ENCODE peak calls at places on chromosome 4, in seven cellular contexts. Y, R, Q, B, I, S and J are unnamed samples.

GRCh38 chr4:797066-797465 is 28.9 kb downstream of the CPLX1 start:
- DNase-seq in R (no peak), Q (no peak), I (no peak), Y (no peak), B (no peak), S (no peak), J (no peak)

GRCh38 chr4:113979157-113979972 is at the start of gene ARSJ:
- DNase-seq in B (peak; percentile 82), R (peak; percentile 88), Y (peak; percentile 37), S (peak; percentile 41), Q (peak; percentile 86), I (peak; percentile 44), J (peak; percentile 62)

GRCh38 chr4:107736924-107737448 is 17.0 kb upstream of the PAPSS1 start:
- DNase-seq in S (no peak), B (no peak), Y (no peak), I (peak; percentile 22), R (peak; percentile 53), Q (peak; percentile 47), J (peak; percentile 67)

GRCh38 chr4:111028829-111029228 is 406.0 kb upstream of the PITX2 start:
- DNase-seq in Y (no peak), S (no peak), I (no peak), B (no peak), Q (no peak), R (no peak), J (no peak)

GRCh38 chr4:113049421-113050355 is at the start of gene ANK2:
- DNase-seq in I (peak; percentile 51), S (no peak), R (peak; percentile 36), Q (peak; percentile 48), B (peak; percentile 30), Y (no peak), J (peak; percentile 86)

GRCh38 chr4:25938251-25939186 is 24.5 kb downstream of the SMIM20 start:
- DNase-seq in R (peak; percentile 51), Q (peak; percentile 74), B (no peak), S (peak; percentile 52), I (peak; percentile 76), Y (no peak), J (peak; percentile 29)

GRCh38 chr4:148749403-148749802 is 307.2 kb upstream of the NR3C2 start:
- DNase-seq in S (no peak), I (no peak), Q (no peak), R (no peak), Y (no peak), B (no peak), J (no peak)

GRCh38 chr4:153748378-153748777 is 11.4 kb downstream of the RNF175 start:
- DNase-seq in S (peak; percentile 31), B (no peak), Y (no peak), I (peak; percentile 52), Q (peak; percentile 79), R (peak; percentile 80), J (no peak)

GRCh38 chr4:106494066-106494465 is 125.5 kb upstream of the GIMD1 start:
- DNase-seq in Y (no peak), Q (peak; percentile 14), I (no peak), B (no peak), R (peak; percentile 8), S (no peak), J (no peak)

GRCh38 chr4:175891863-175892262 is 79.8 kb upstream of the GPM6A start:
- DNase-seq in Y (no peak), R (peak; percentile 43), B (no peak), I (no peak), Q (peak; percentile 39), S (peak; percentile 5), J (no peak)

GRCh38 chr4:8176547-8177399 is 18.2 kb upstream of the ABLIM2 start:
- DNase-seq in R (peak; percentile 48), B (peak; percentile 40), Y (peak; percentile 24), Q (peak; percentile 38), I (peak; percentile 71), S (no peak), J (peak; percentile 63)

GRCh38 chr4:119627267-119628190 is 1.1 kb downstream of the PDE5A start:
- DNase-seq in R (peak; percentile 77), B (peak; percentile 65), Q (peak; percentile 80), Y (peak; percentile 70), I (peak; percentile 46), S (no peak), J (peak; percentile 77)

GRCh38 chr4:52864816-52865215 is 2.7 kb downstream of the RASL11B start:
- DNase-seq in Q (peak; percentile 71), Y (peak; percentile 25), I (no peak), S (peak; percentile 20), R (peak; percentile 71), B (no peak), J (no peak)

GRCh38 chr4:180057198-180057821 is 2185.9 kb upstream of the TENM3 start:
- DNase-seq in Y (no peak), R (peak; percentile 6), B (no peak), Q (peak; percentile 1), S (no peak), I (peak; percentile 30), J (no peak)

GRCh38 chr4:125313497-125313896 is 1.3 kb upstream of the FAT4 start:
- DNase-seq in Q (peak; percentile 78), S (peak; percentile 75), R (peak; percentile 93), I (peak; percentile 57), Y (peak; percentile 79), B (no peak), J (no peak)

GRCh38 chr4:98446499-98447375 is 185.6 kb downstream of the RAP1GDS1 start:
- DNase-seq in Q (peak; percentile 96), B (no peak), R (peak; percentile 92), Y (no peak), I (peak; percentile 5), S (no peak), J (no peak)

GRCh38 chr4:101271516-101271915 is 75.8 kb downstream of the PPP3CA start:
- DNase-seq in Y (no peak), B (no peak), S (no peak), I (no peak), R (no peak), Q (peak; percentile 18), J (no peak)

GRCh38 chr4:19944806-19945205 is 306.9 kb upstream of the SLIT2 start:
- DNase-seq in Y (no peak), B (no peak), S (no peak), R (no peak), Q (no peak), I (peak; percentile 63), J (no peak)

GRCh38 chr4:123365412-123365811 is 31.2 kb upstream of the SPRY1 start:
- DNase-seq in Y (no peak), S (no peak), R (peak; percentile 6), I (no peak), B (no peak), Q (peak; percentile 17), J (no peak)

GRCh38 chr4:123362103-123362502 is 34.5 kb upstream of the SPRY1 start:
- DNase-seq in I (no peak), R (no peak), S (no peak), Q (no peak), B (no peak), Y (no peak), J (no peak)

GRCh38 chr4:123364906-123365305 is 31.7 kb upstream of the SPRY1 start:
- DNase-seq in S (no peak), Y (no peak), B (no peak), R (no peak), Q (no peak), I (no peak), J (no peak)

GRCh38 chr4:123361195-123361861 is 35.3 kb upstream of the SPRY1 start:
- DNase-seq in I (peak; percentile 59), S (peak; percentile 60), Y (peak; percentile 86), R (peak; percentile 87), B (no peak), Q (peak; percentile 86), J (no peak)

DNA sequence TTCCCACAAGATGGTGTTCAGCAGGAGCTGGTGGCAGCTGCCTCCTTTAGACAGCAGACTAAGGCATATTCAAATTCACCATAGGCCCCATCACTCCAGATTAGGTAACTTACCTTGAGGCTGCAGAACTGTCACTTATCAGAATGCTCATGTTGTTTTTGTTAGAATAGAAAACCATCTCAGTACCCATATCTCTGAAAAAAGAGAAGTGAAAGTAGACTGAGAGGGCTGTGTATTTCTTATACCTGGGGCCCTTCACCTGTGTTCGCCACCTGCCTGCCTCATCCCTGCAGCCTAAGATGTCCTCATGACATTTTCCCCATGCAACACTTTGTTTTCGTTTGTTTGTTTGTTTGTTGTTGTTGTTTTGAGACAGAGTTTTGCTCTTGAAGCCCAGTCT is 32.9 kb upstream of the SPRY1 start:
- DNase-seq in R (no peak), Q (no peak), Y (no peak), B (no peak), S (no peak), I (no peak), J (no peak)
- TF ChIP-seq CTCF in R (no peak), Q (no peak), Y (no peak), B (no peak), S (no peak), I (no peak), J (no peak)

DNA sequence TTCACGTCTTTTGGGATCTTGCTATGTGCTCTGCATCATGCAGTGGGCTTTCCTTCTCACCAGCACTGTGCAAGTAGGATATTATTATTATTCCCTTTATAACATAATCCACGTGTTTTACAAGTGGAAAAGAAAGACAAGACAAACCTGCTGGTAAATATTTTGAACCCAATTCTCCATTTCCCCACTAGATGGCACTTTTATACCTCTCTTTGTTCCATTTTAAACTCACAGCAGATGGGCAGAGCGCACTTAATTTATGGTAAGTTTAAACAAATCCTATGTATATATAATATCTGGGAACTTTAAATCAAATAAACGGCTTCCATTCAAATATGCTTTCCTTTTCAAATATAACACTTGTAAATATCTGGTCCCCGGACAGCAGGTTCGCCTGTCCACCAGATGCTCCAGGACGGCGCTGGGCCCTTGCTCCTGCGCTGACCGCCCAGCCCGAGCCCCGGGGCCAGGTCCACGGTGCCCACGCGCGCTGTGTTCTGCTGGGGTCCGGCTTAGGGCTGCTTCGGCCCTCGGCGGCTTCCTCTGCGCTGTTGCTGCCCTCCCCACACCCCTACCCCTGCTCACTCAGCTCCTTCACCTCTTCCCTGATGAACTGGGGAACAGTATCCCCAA is 31.1 kb downstream of the F11 start:
- DNase-seq in Q (peak; percentile 36), I (no peak), B (no peak), S (peak; percentile 34), R (peak; percentile 74), Y (peak; percentile 8), J (no peak)
- TF ChIP-seq CTCF in Q (peak; percentile 58), I (peak; percentile 67), B (no peak), S (peak; percentile 57), R (peak; percentile 57), Y (peak; percentile 64), J (peak; percentile 80)

GRCh38 chr4:27149541-27150212 is 289.0 kb downstream of the STIM2 start:
- DNase-seq in B (no peak), Y (peak; percentile 8), R (peak; percentile 81), S (peak; percentile 79), Q (peak; percentile 80), I (no peak), J (no peak)
- TF ChIP-seq CTCF in B (no peak), Y (no peak), R (no peak), S (no peak), Q (no peak), I (no peak), J (no peak)

GRCh38 chr4:56112377-56112776 is 163.6 kb downstream of the CEP135 start:
- DNase-seq in R (no peak), Q (no peak), S (no peak), Y (no peak), I (no peak), B (no peak), J (no peak)
- TF ChIP-seq CTCF in R (peak; percentile 11), Q (no peak), S (no peak), Y (no peak), I (no peak), B (no peak), J (no peak)